ENCODE peak calls at places on chromosome 18, in seven cellular contexts. One of them, this sample, is unnamed.

GRCh38 chr18:66872277-66872676 is 268.4 kb upstream of the CDH19 start:
- DNase-seq in midbrain: peak
- DNase-seq in A549: peak
- DNase-seq in AG09309: no peak
- DNase-seq in activated CD4-positive, alpha-beta T cell treated with anti-CD3 and anti-CD28 coated beads for 48 hours: no peak
- DNase-seq in GM06990: no peak
- DNase-seq in GM12891: no peak
- DNase-seq in this sample: no peak

GRCh38 chr18:48885951-48886400 is 64.8 kb downstream of the SMAD7 start:
- DNase-seq in A549: no peak
- DNase-seq in GM12891: no peak
- DNase-seq in activated CD4-positive, alpha-beta T cell treated with anti-CD3 and anti-CD28 coated beads for 48 hours: no peak
- DNase-seq in midbrain: no peak
- DNase-seq in GM06990: no peak
- DNase-seq in AG09309: no peak
- DNase-seq in this sample: no peak

GRCh38 chr18:50812834-50813233 is 7.0 kb downstream of the MRO start:
- DNase-seq in GM06990: no peak
- DNase-seq in activated CD4-positive, alpha-beta T cell treated with anti-CD3 and anti-CD28 coated beads for 48 hours: no peak
- DNase-seq in A549: no peak
- DNase-seq in midbrain: no peak
- DNase-seq in AG09309: no peak
- DNase-seq in GM12891: no peak
- DNase-seq in this sample: no peak

GRCh38 chr18:74682141-74682997 is 84.7 kb downstream of the ZNF407 start:
- DNase-seq in midbrain: no peak
- DNase-seq in A549: no peak
- DNase-seq in GM12891: no peak
- DNase-seq in activated CD4-positive, alpha-beta T cell treated with anti-CD3 and anti-CD28 coated beads for 48 hours: no peak
- DNase-seq in AG09309: no peak
- DNase-seq in GM06990: no peak
- DNase-seq in this sample: no peak

GRCh38 chr18:9366126-9366714 is 31.6 kb downstream of the TWSG1 start:
- DNase-seq in midbrain: peak
- DNase-seq in GM12891: no peak
- DNase-seq in GM06990: no peak
- DNase-seq in activated CD4-positive, alpha-beta T cell treated with anti-CD3 and anti-CD28 coated beads for 48 hours: no peak
- DNase-seq in A549: peak
- DNase-seq in AG09309: peak
- DNase-seq in this sample: no peak

GRCh38 chr18:57446322-57446721 is 11.1 kb downstream of the ONECUT2 start:
- DNase-seq in A549: peak
- DNase-seq in GM06990: no peak
- DNase-seq in AG09309: no peak
- DNase-seq in activated CD4-positive, alpha-beta T cell treated with anti-CD3 and anti-CD28 coated beads for 48 hours: no peak
- DNase-seq in GM12891: no peak
- DNase-seq in midbrain: no peak
- DNase-seq in this sample: no peak

GRCh38 chr18:10901329-10901728 is 248.0 kb downstream of the PIEZO2 start:
- DNase-seq in A549: no peak
- DNase-seq in midbrain: no peak
- DNase-seq in AG09309: no peak
- DNase-seq in GM06990: no peak
- DNase-seq in GM12891: no peak
- DNase-seq in activated CD4-positive, alpha-beta T cell treated with anti-CD3 and anti-CD28 coated beads for 48 hours: no peak
- DNase-seq in this sample: no peak

GRCh38 chr18:12317664-12318333 is 9.8 kb downstream of the TUBB6 start:
- DNase-seq in midbrain: no peak
- DNase-seq in AG09309: no peak
- DNase-seq in GM12891: no peak
- DNase-seq in A549: peak
- DNase-seq in GM06990: no peak
- DNase-seq in activated CD4-positive, alpha-beta T cell treated with anti-CD3 and anti-CD28 coated beads for 48 hours: no peak
- DNase-seq in this sample: no peak

GRCh38 chr18:23141022-23141999 is 6.0 kb downstream of the CABLES1 start:
- DNase-seq in GM12891: no peak
- DNase-seq in activated CD4-positive, alpha-beta T cell treated with anti-CD3 and anti-CD28 coated beads for 48 hours: no peak
- DNase-seq in AG09309: no peak
- DNase-seq in A549: no peak
- DNase-seq in midbrain: peak
- DNase-seq in GM06990: no peak
- DNase-seq in this sample: no peak

GRCh38 chr18:8673276-8674209 is 31.8 kb upstream of the MTCL1 start:
- DNase-seq in AG09309: no peak
- DNase-seq in GM06990: no peak
- DNase-seq in midbrain: no peak
- DNase-seq in A549: peak
- DNase-seq in GM12891: no peak
- DNase-seq in activated CD4-positive, alpha-beta T cell treated with anti-CD3 and anti-CD28 coated beads for 48 hours: no peak
- DNase-seq in this sample: no peak

GRCh38 chr18:24987271-24987932 is 364.6 kb downstream of the ZNF521 start:
- DNase-seq in A549: no peak
- DNase-seq in GM06990: no peak
- DNase-seq in midbrain: peak
- DNase-seq in AG09309: no peak
- DNase-seq in GM12891: no peak
- DNase-seq in activated CD4-positive, alpha-beta T cell treated with anti-CD3 and anti-CD28 coated beads for 48 hours: no peak
- DNase-seq in this sample: no peak

GRCh38 chr18:74831571-74832250 is 234.0 kb downstream of the ZNF407 start:
- DNase-seq in A549: no peak
- DNase-seq in GM12891: no peak
- DNase-seq in GM06990: no peak
- DNase-seq in activated CD4-positive, alpha-beta T cell treated with anti-CD3 and anti-CD28 coated beads for 48 hours: no peak
- DNase-seq in AG09309: no peak
- DNase-seq in midbrain: no peak
- DNase-seq in this sample: no peak

GRCh38 chr18:70578480-70578879 is 289.6 kb downstream of the SOCS6 start:
- DNase-seq in A549: peak
- DNase-seq in AG09309: no peak
- DNase-seq in activated CD4-positive, alpha-beta T cell treated with anti-CD3 and anti-CD28 coated beads for 48 hours: peak
- DNase-seq in GM12891: no peak
- DNase-seq in GM06990: no peak
- DNase-seq in midbrain: no peak
- DNase-seq in this sample: no peak

GRCh38 chr18:37762076-37762475 is 196.5 kb upstream of the CELF4 start:
- DNase-seq in AG09309: no peak
- DNase-seq in GM06990: no peak
- DNase-seq in activated CD4-positive, alpha-beta T cell treated with anti-CD3 and anti-CD28 coated beads for 48 hours: no peak
- DNase-seq in A549: no peak
- DNase-seq in GM12891: no peak
- DNase-seq in midbrain: no peak
- DNase-seq in this sample: no peak